ENCODE peak calls at places on chromosomes 6 and 20, in seven cellular contexts. B is right atrium auricular region, X is fibroblast of the aortic adventitia, V is NB4, L is fibroblast of lung, M is BE2C, C is brain microvascular endothelial cell. I is an unnamed sample.

GRCh38 chr6:13413906-13414555 is 73.4 kb downstream of the GFOD1 start:
- DNase-seq in C (no peak), B (peak), X (peak), M (no peak), V (no peak), L (peak), I (no peak)

GRCh38 chr20:63534831-63535651 is 2.1 kb downstream of the PTK6 start:
- DNase-seq in X (peak), B (no peak), C (no peak), M (peak), V (no peak), L (no peak), I (no peak)

GRCh38 chr20:45095753-45096371 is 5.1 kb downstream of the KCNS1 start:
- DNase-seq in C (peak), V (peak), B (no peak), M (peak), L (peak), X (peak), I (peak)

GRCh38 chr6:28258877-28259777 is at the start of gene NKAPL:
- DNase-seq in B (peak), M (no peak), X (peak), L (peak), V (no peak), C (peak), I (peak)

GRCh38 chr6:155224031-155224451 is 39.8 kb upstream of the CLDN20 start:
- DNase-seq in V (peak), C (peak), L (peak), X (peak), B (no peak), M (no peak), I (peak)

GRCh38 chr6:16564430-16564829 is 196.8 kb downstream of the ATXN1 start:
- DNase-seq in L (peak), B (no peak), M (no peak), V (no peak), X (no peak), C (peak), I (peak)

GRCh38 chr6:35919827-35920751 is 809 bp downstream of the SRPK1 start:
- DNase-seq in L (peak), M (peak), B (peak), C (peak), X (peak), V (peak), I (peak)

GRCh38 chr6:9901376-9901775 is 513.5 kb downstream of the TFAP2A start:
- DNase-seq in B (no peak), M (no peak), X (no peak), V (no peak), L (no peak), C (no peak), I (no peak)

GRCh38 chr20:51487525-51488279 is 54.8 kb downstream of the NFATC2 start:
- DNase-seq in C (peak), M (no peak), B (no peak), X (peak), L (peak), V (no peak), I (peak)

GRCh38 chr20:25032065-25032477 is 25.9 kb downstream of the ACSS1 start:
- DNase-seq in L (peak), M (no peak), B (no peak), X (no peak), C (no peak), V (no peak), I (no peak)

GRCh38 chr20:47606414-47607207 is 104.9 kb downstream of the NCOA3 start:
- DNase-seq in L (no peak), M (no peak), V (no peak), X (no peak), B (no peak), C (no peak), I (no peak)

GRCh38 chr6:1667805-1668175 is 58.1 kb downstream of the FOXC1 start:
- DNase-seq in V (no peak), B (no peak), M (no peak), C (no peak), X (no peak), L (no peak), I (no peak)

GRCh38 chr6:71582820-71583219 is 294.2 kb downstream of the OGFRL1 start:
- DNase-seq in L (no peak), X (peak), M (no peak), C (no peak), V (no peak), B (no peak), I (no peak)

GRCh38 chr20:44414346-44414714 is 58.8 kb downstream of the HNF4A start:
- DNase-seq in C (no peak), X (no peak), B (no peak), L (no peak), V (no peak), M (no peak), I (no peak)

GRCh38 chr6:133251688-133252087 is 10.5 kb downstream of the EYA4 start:
- DNase-seq in M (no peak), V (no peak), B (no peak), C (no peak), L (no peak), X (no peak), I (no peak)

GRCh38 chr6:155837474-155837873 is 381.8 kb upstream of the NOX3 start:
- DNase-seq in C (no peak), X (no peak), V (no peak), B (no peak), L (no peak), M (no peak), I (no peak)

GRCh38 chr6:33781105-33781975 is 7.6 kb downstream of the LEMD2 start:
- DNase-seq in X (peak), M (no peak), L (peak), C (peak), B (no peak), V (no peak), I (peak)

GRCh38 chr20:53463101-53463972 is 130.3 kb downstream of the ZNF217 start:
- DNase-seq in C (no peak), B (no peak), X (no peak), V (no peak), M (no peak), L (no peak), I (no peak)

GRCh38 chr6:13924949-13925881 is at the start of gene RNF182:
- DNase-seq in X (no peak), V (peak), B (no peak), C (no peak), M (peak), L (no peak), I (no peak)

GRCh38 chr20:63578224-63579016 is 4.4 kb upstream of the HELZ2 start:
- DNase-seq in X (no peak), L (no peak), B (no peak), C (no peak), V (no peak), M (no peak), I (no peak)

GRCh38 chr6:159646731-159647130 is 46.3 kb downstream of the SOD2 start:
- DNase-seq in M (no peak), B (no peak), L (peak), X (peak), V (peak), C (no peak), I (peak)

GRCh38 chr6:87277123-87277522 is 45.3 kb upstream of the SMIM8 start:
- DNase-seq in X (peak), B (no peak), V (peak), C (peak), L (peak), M (no peak), I (no peak)

GRCh38 chr20:695165-695866 is 19.7 kb upstream of the SCRT2 start:
- DNase-seq in L (no peak), C (no peak), B (no peak), X (no peak), V (no peak), M (no peak), I (no peak)

GRCh38 chr6:112743343-112743742 is 396.2 kb downstream of the RFPL4B start:
- DNase-seq in V (no peak), C (no peak), B (no peak), X (no peak), M (no peak), L (peak), I (peak)

GRCh38 chr6:112781236-112781635 is 434.1 kb downstream of the RFPL4B start:
- DNase-seq in B (no peak), L (peak), V (no peak), X (peak), M (peak), C (peak), I (peak)

GRCh38 chr6:18415671-18416340 is 28.7 kb downstream of the RNF144B start:
- DNase-seq in B (no peak), M (no peak), L (peak), C (no peak), V (no peak), X (peak), I (peak)

GRCh38 chr6:74479420-74479819 is 726.4 kb downstream of the COL12A1 start:
- DNase-seq in L (no peak), B (no peak), X (no peak), V (no peak), C (no peak), M (no peak), I (no peak)

GRCh38 chr6:35691027-35691824 is 2.5 kb upstream of the FKBP5 start:
- DNase-seq in X (peak), L (peak), V (peak), M (no peak), B (peak), C (peak), I (no peak)

GRCh38 chr6:51167468-51167867 is 348.8 kb downstream of the TFAP2B start:
- DNase-seq in C (no peak), M (no peak), L (no peak), X (no peak), B (no peak), V (no peak), I (no peak)

GRCh38 chr6:52573295-52573694 is 3.6 kb downstream of the TRAM2 start:
- DNase-seq in C (no peak), X (peak), B (no peak), L (peak), M (no peak), V (no peak), I (no peak)

GRCh38 chr6:111087106-111087835 is at the start of gene SLC16A10:
- DNase-seq in C (no peak), B (peak), M (peak), V (peak), L (peak), X (no peak), I (peak)

GRCh38 chr6:85865665-85866372 is 223.1 kb upstream of the SYNCRIP start:
- DNase-seq in C (peak), M (no peak), L (peak), V (peak), X (peak), B (no peak), I (peak)

GRCh38 chr6:53894086-53894485 is 99.3 kb downstream of the LRRC1 start:
- DNase-seq in C (no peak), L (peak), B (no peak), V (peak), X (peak), M (no peak), I (peak)

GRCh38 chr6:130159876-130160415 is 62.8 kb downstream of the SAMD3 start:
- DNase-seq in X (peak), L (peak), B (no peak), M (no peak), C (no peak), V (no peak), I (no peak)

GRCh38 chr20:1371830-1372539 is 20.9 kb downstream of the FKBP1A start:
- DNase-seq in M (no peak), V (no peak), L (no peak), C (no peak), X (no peak), B (no peak), I (no peak)

GRCh38 chr20:3727333-3728035 is 5.0 kb upstream of the HSPA12B start:
- DNase-seq in C (no peak), M (no peak), L (peak), B (no peak), X (peak), V (no peak), I (no peak)

GRCh38 chr6:15305496-15305895 is 59.6 kb downstream of the JARID2 start:
- DNase-seq in V (no peak), L (no peak), M (no peak), C (no peak), B (no peak), X (no peak), I (no peak)

GRCh38 chr6:88629838-88630462 is 333.5 kb downstream of the RNGTT start:
- DNase-seq in B (no peak), M (no peak), X (no peak), V (peak), C (peak), L (peak), I (peak)

GRCh38 chr6:7417684-7418083 is 28.1 kb downstream of the RIOK1 start:
- DNase-seq in M (no peak), C (no peak), V (no peak), L (no peak), B (no peak), X (no peak), I (no peak)

GRCh38 chr20:62142252-62143117 is 709 bp downstream of the PSMA7 start:
- DNase-seq in V (peak), C (no peak), M (no peak), L (no peak), X (no peak), B (no peak), I (peak)

DNA sequence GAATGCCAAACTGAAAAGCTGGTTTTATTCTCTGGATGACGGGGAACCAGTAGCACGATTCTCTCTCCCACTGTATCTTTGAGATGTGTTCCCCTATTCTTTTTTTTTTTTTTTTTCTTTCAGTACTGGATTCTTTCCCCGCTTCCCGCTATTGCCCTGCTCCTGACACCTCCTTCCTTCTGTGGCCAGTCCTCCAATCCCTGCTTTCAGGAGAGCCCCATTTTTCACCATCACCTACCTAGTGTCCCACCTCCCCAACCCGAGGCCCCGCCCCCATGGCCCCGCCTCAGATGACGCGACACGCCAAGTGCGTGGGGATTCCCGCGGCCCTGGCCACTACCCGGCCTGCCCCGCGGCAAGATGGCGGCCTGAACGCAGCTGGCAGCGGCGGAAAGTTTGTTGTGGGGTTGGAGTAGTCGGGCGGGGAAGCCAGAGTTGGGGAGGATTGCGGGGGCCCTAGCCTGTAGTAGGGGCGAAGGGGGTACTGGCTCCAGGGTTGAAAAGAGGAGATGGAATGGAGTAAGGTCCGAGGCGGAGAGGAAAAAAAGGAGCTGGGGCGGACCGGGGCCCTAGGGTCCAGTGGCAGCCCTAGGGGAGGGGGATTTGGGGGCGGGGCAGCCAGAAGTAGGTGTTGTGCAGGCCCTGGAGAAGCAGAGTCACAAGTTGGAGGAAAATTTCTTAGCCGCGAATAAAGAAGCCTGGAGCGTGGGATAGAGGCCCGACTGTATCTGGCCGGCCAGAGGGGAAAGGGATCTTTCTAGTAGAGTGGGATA is at the start of gene TJAP1:
- DNase-seq in X (peak), C (peak), M (peak), L (peak), B (peak), V (peak), I (peak)
- H3K4me3 ChIP-seq in X (peak), C (peak), M (peak), L (peak), B (peak), V (peak), I (peak)

GRCh38 chr6:11538049-11538798 is 675 bp downstream of the TMEM170B start:
- DNase-seq in C (no peak), X (no peak), M (peak), B (no peak), L (peak), V (peak), I (peak)

GRCh38 chr6:11536795-11537194 is 754 bp upstream of the TMEM170B start:
- DNase-seq in C (no peak), V (peak), M (no peak), B (no peak), X (no peak), L (no peak), I (no peak)

GRCh38 chr6:11534561-11534960 is 3.0 kb upstream of the TMEM170B start:
- DNase-seq in L (no peak), C (no peak), B (no peak), X (no peak), M (no peak), V (no peak), I (no peak)

GRCh38 chr6:11537229-11538048 is at the start of gene TMEM170B:
- DNase-seq in M (peak), V (peak), X (peak), C (peak), B (peak), L (peak), I (peak)

GRCh38 chr6:11535801-11536230 is 1.7 kb upstream of the TMEM170B start:
- DNase-seq in L (peak), B (no peak), X (peak), V (peak), C (peak), M (no peak), I (peak)
- TF ChIP-seq CTCF in L (no peak), B (no peak), X (no peak), V (no peak), C (no peak), M (no peak), I (no peak)

GRCh38 chr20:17963114-17963897 is 5.3 kb downstream of the SNX5 start:
- DNase-seq in L (no peak), C (no peak), M (no peak), X (no peak), V (no peak), B (no peak), I (no peak)
- H3K4me3 ChIP-seq in L (no peak), C (no peak), M (no peak), X (no peak), V (peak), B (no peak), I (no peak)

DNA sequence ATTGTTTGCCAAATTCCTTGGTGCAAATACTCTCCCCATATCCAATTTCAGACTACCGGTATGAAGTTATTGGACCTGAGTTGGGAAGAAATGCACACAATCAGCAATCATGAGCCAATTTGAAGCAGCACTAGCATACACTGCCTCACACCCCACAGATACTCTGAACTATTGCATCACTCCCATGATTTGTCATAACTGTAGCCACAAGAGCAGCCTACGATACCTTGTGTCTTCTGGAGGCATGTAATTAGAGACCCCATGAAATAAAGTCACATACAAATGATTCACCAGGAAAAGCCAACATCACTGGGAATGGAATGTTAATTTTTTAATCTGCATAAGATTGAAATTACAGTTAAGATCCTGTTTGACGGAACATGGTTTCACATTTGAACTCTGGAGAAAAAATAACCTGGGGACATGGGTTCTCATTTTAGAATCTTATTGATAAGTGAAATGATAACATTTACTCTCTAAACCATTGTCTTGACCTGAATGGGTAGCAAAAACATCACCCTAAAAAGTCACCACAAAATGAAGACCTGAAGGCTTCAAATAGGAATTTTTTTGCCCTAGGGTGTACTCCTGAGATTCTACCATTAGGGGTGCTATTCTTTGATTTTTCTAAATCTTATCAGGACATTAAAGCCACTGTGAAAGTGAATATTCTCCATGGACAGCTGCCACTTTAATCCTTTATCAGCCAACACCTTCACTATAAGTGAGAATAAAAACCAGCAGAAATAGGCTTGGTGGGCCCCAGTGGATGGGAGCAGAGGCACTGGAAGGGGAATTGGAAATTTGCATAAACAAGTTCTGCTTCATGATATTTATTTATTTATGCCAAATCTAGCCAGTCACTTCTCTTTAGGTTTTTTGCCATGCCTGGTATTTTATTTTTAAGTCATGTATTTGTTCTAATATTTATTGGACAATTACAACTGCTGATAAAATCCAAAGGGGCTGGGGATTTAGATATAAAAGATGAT is 34.5 kb upstream of the HBS1L start:
- DNase-seq in B (no peak), X (peak), V (peak), C (peak), M (no peak), L (peak), I (peak)
- TF ChIP-seq CTCF in B (peak), X (peak), V (peak), C (peak), M (peak), L (peak), I (peak)

DNA sequence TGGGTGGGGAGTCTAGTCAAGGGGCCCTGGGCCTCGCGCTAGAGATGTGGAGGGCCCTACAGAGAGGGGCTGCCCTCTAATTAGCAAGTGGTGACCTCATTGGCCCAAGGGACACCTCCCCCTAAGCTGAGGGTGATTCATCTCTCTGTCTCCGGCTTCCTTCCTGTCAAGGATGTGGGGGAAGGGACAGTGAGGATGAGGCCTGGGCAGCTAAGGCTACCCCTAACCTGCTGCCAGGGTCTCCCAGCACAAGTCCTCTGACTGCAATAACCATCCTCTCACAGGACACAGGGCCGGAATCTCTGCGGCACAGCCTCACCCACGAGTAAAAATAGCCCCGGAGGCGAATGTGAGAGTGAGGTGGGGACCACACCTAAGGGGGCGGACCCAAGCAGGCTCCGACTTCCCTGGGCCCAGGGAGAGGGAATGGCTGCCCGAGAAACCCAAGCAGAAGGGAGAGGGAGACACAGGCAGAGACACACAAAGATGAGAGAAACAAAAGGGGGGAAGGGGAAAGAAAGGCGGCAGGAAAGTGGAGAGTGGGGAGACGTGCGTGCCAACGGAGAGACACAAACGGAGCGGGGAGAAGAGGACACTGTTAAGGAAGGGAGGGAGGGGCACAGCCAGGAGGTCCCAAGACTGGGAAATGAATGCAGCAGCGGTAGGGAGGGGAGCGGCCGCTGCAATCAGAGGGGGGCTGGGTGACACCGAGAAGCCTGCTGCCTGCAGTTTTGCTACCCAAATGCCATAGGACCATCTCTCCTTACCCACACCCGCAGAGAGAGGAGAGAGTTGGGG is 1.4 kb downstream of the CLIC1 start:
- DNase-seq in L (peak), V (peak), C (peak), M (peak), B (peak), X (peak), I (peak)
- H3K4me3 ChIP-seq in L (peak), V (peak), C (peak), M (peak), B (peak), X (peak), I (peak)